ENCODE peak calls at places on chromosomes 12 and 14, in nine cellular contexts. E is mucosa of descending colon; A is ovary; I is WTC11; T is right cardiac atrium; F is psoas muscle; M is HFF-Myc; H is HEK293T; J is naive thymus-derived CD8-positive, alpha-beta T cell. U is an unnamed sample.
A peak's percentile ranks its signal among the peaks of the same experiment; 100 is the strongest.

GRCh38 chr12:5628501-5628900 is 196.6 kb downstream of the NTF3 start:
- DNase-seq in J (no peak), A (no peak), M (no peak), E (no peak), F (no peak), H (no peak), T (no peak), I (no peak), U (no peak)

GRCh38 chr14:77307099-77307496 is 13.6 kb downstream of the POMT2 start:
- DNase-seq in A (no peak), T (no peak), I (no peak), J (no peak), E (no peak), M (no peak), H (no peak), F (no peak), U (no peak)

GRCh38 chr14:75307700-75308379 is 29.2 kb downstream of the FOS start:
- DNase-seq in J (peak; percentile 83), M (no peak), H (peak; percentile 75), A (peak; percentile 91), E (peak; percentile 97), F (peak; percentile 85), I (peak; percentile 94), T (peak; percentile 92), U (peak; percentile 55)

GRCh38 chr14:30869525-30870150 is 4.7 kb upstream of the COCH start:
- DNase-seq in J (no peak), T (no peak), A (no peak), F (no peak), M (no peak), H (no peak), E (no peak), I (no peak), U (no peak)

GRCh38 chr14:54275997-54276396 is 120.8 kb upstream of the CDKN3 start:
- DNase-seq in T (no peak), M (no peak), E (no peak), A (no peak), H (no peak), J (no peak), F (no peak), I (no peak), U (no peak)

GRCh38 chr12:97151481-97151880 is 244.4 kb downstream of the NEDD1 start:
- DNase-seq in J (no peak), E (no peak), I (no peak), F (no peak), M (no peak), H (no peak), T (no peak), A (no peak), U (no peak)

GRCh38 chr14:100386121-100386520 is 63.0 kb downstream of the SLC25A47 start:
- DNase-seq in M (no peak), F (no peak), A (no peak), E (no peak), T (no peak), H (no peak), J (no peak), I (no peak), U (no peak)

GRCh38 chr12:115710104-115710564 is 567.4 kb downstream of the MED13L start:
- DNase-seq in T (no peak), F (peak; percentile 23), M (peak; percentile 96), H (no peak), E (peak; percentile 41), I (no peak), A (no peak), J (no peak), U (no peak)

GRCh38 chr12:2383276-2384028 is 330.7 kb downstream of the CACNA1C start:
- DNase-seq in F (no peak), M (no peak), A (no peak), I (no peak), E (peak; percentile 36), J (no peak), H (no peak), T (no peak), U (no peak)

GRCh38 chr14:50344116-50344775 is 32.1 kb downstream of the DMAC2L start:
- DNase-seq in E (no peak), I (no peak), F (no peak), J (no peak), A (no peak), M (no peak), H (no peak), T (no peak), U (no peak)

GRCh38 chr14:99344051-99344450 is 72.1 kb upstream of the BCL11B start:
- DNase-seq in I (no peak), E (no peak), J (no peak), F (no peak), A (no peak), M (no peak), H (no peak), T (no peak), U (no peak)

GRCh38 chr14:33026850-33027420 is 88.3 kb downstream of the NPAS3 start:
- DNase-seq in M (no peak), H (no peak), I (no peak), J (no peak), A (peak; percentile 49), E (peak; percentile 2), T (peak; percentile 48), F (no peak), U (no peak)

GRCh38 chr12:52148541-52149181 is 43.2 kb downstream of the KRT80 start:
- DNase-seq in T (peak; percentile 65), M (no peak), H (no peak), A (no peak), J (no peak), E (peak; percentile 95), F (no peak), I (no peak), U (no peak)

GRCh38 chr12:110934093-110934852 is 13.9 kb upstream of the MYL2 start:
- DNase-seq in T (no peak), I (no peak), M (no peak), J (no peak), E (no peak), H (no peak), F (peak; percentile 42), A (no peak), U (no peak)

GRCh38 chr12:101570022-101570421 is 24.7 kb upstream of the MYBPC1 start:
- DNase-seq in A (no peak), F (no peak), H (peak; percentile 38), I (no peak), M (peak; percentile 20), E (peak; percentile 12), T (no peak), J (no peak), U (peak; percentile 47)

GRCh38 chr12:114638790-114639435 is 45.1 kb downstream of the TBX3 start:
- DNase-seq in A (no peak), H (no peak), F (no peak), I (peak; percentile 65), J (no peak), T (no peak), E (no peak), M (no peak), U (no peak)

GRCh38 chr12:110279976-110280783 is 867 bp upstream of the ATP2A2 start:
- DNase-seq in J (peak; percentile 70), A (no peak), T (peak; percentile 87), F (peak; percentile 67), H (no peak), I (peak; percentile 59), E (peak; percentile 65), M (no peak), U (peak; percentile 52)

GRCh38 chr12:28023156-28023887 is 50.8 kb upstream of the PTHLH start:
- DNase-seq in T (no peak), H (no peak), F (no peak), A (no peak), M (peak; percentile 52), I (no peak), J (no peak), E (no peak), U (no peak)

GRCh38 chr14:61357118-61357517 is 35.7 kb downstream of the PRKCH start:
- DNase-seq in I (no peak), T (no peak), F (no peak), M (no peak), J (no peak), H (no peak), E (no peak), A (no peak), U (no peak)

GRCh38 chr14:105702275-105702817 is 176.0 kb downstream of the TMEM121 start:
- DNase-seq in J (peak; percentile 50), M (no peak), F (no peak), E (no peak), A (peak; percentile 5), T (no peak), H (no peak), I (no peak), U (peak; percentile 8)

GRCh38 chr14:35346738-35347322 is 54.6 kb downstream of the PSMA6 start:
- DNase-seq in M (no peak), J (no peak), A (no peak), H (no peak), T (no peak), I (no peak), F (no peak), E (no peak), U (no peak)

GRCh38 chr12:131413471-131413870 is 297.4 kb upstream of the SFSWAP start:
- DNase-seq in F (no peak), H (no peak), T (no peak), M (no peak), E (no peak), J (no peak), A (no peak), I (no peak), U (no peak)

GRCh38 chr12:114809132-114809531 is 125.2 kb upstream of the TBX3 start:
- DNase-seq in T (no peak), H (no peak), J (no peak), M (no peak), A (no peak), I (no peak), E (no peak), F (no peak), U (no peak)

GRCh38 chr12:83954939-83955601 is 957.5 kb downstream of the SLC6A15 start:
- DNase-seq in M (no peak), F (no peak), A (no peak), J (no peak), H (no peak), T (no peak), E (peak; percentile 2), I (peak; percentile 11), U (no peak)

GRCh38 chr14:75254381-75254821 is 24.2 kb upstream of the FOS start:
- DNase-seq in J (no peak), H (no peak), F (peak; percentile 30), M (no peak), E (peak; percentile 91), A (no peak), T (no peak), I (no peak), U (no peak)

GRCh38 chr12:50120953-50121352 is 8.9 kb downstream of the COX14 start:
- DNase-seq in H (no peak), E (peak; percentile 42), A (no peak), M (no peak), J (no peak), F (no peak), I (no peak), T (no peak), U (no peak)

GRCh38 chr12:76757694-76758093 is 6.2 kb upstream of the ZDHHC17 start:
- DNase-seq in H (no peak), J (no peak), T (no peak), A (no peak), M (no peak), I (no peak), F (no peak), E (no peak), U (no peak)

U was measured in HuH-7.5.